ENCODE peak calls at places on chromosomes 12 and 14, in four cellular contexts. C is Kasumi-1, O is amniotic stem cell, V is substantia nigra. G is an unnamed sample.

GRCh38 chr12:131990066-131990979 is 40.6 kb downstream of the EP400 start:
- DNase-seq in V (no peak), C (no peak), O (no peak), G (no peak)

GRCh38 chr14:99720941-99721791 is 37.1 kb downstream of the CYP46A1 start:
- DNase-seq in C (no peak), V (no peak), O (no peak), G (no peak)

GRCh38 chr14:78127233-78127632 is 42.9 kb upstream of the NRXN3 start:
- DNase-seq in V (no peak), O (no peak), C (no peak), G (no peak)

GRCh38 chr12:44689587-44689986 is 186.5 kb downstream of the NELL2 start:
- DNase-seq in V (no peak), O (no peak), C (no peak), G (no peak)

GRCh38 chr14:67385120-67385519 is 25.0 kb downstream of the EIF2S1 start:
- DNase-seq in C (no peak), O (no peak), V (no peak), G (no peak)

GRCh38 chr14:61671086-61671485 is 24.2 kb upstream of the HIF1A start:
- DNase-seq in V (no peak), O (no peak), C (no peak), G (peak)

GRCh38 chr14:76956253-76957090 is 72.0 kb downstream of the IRF2BPL start:
- DNase-seq in V (peak), C (peak), O (peak), G (peak)

GRCh38 chr12:2691340-2692111 is 103.2 kb upstream of the FKBP4 start:
- DNase-seq in O (no peak), V (no peak), C (peak), G (peak)